ENCODE peak calls at places on chromosomes 5 and 9, in five cellular contexts. F is GM12892, E is NCI-H146, T is pons, K is GM13976. V is an unnamed sample.

GRCh38 chr9:127505396-127506116 is 54.2 kb downstream of the LRSAM1 start:
- DNase-seq in F (peak), E (no peak), T (no peak), K (peak), V (no peak)

GRCh38 chr9:112569186-112569585 is 82.6 kb downstream of the KIAA1958 start:
- DNase-seq in F (no peak), E (no peak), T (no peak), K (no peak), V (no peak)

GRCh38 chr5:82341325-82341724 is 63.2 kb upstream of the RPS23 start:
- DNase-seq in F (no peak), E (no peak), T (no peak), K (no peak), V (no peak)

GRCh38 chr5:141149812-141150211 is at the start of gene PCDHB6:
- DNase-seq in F (no peak), E (no peak), T (no peak), K (no peak), V (no peak)

GRCh38 chr5:35319231-35320002 is 89.1 kb upstream of the PRLR start:
- DNase-seq in F (peak), E (no peak), T (peak), K (peak), V (no peak)

GRCh38 chr5:39420482-39421145 is 4.2 kb downstream of the DAB2 start:
- DNase-seq in F (no peak), E (no peak), T (peak), K (no peak), V (no peak)

GRCh38 chr9:28624771-28625170 is 1051.5 kb upstream of the C9orf72 start:
- DNase-seq in F (no peak), E (no peak), T (no peak), K (no peak), V (no peak)

GRCh38 chr9:36632892-36633291 is 60.2 kb downstream of the MELK start:
- DNase-seq in F (no peak), E (peak), T (peak), K (peak), V (no peak)

GRCh38 chr5:171801-172331 is 19.4 kb upstream of the LRRC14B start:
- DNase-seq in F (peak), E (no peak), T (no peak), K (no peak), V (no peak)

GRCh38 chr9:757246-757881 is 84.1 kb upstream of the DMRT1 start:
- DNase-seq in F (no peak), E (peak), T (peak), K (peak), V (no peak)

GRCh38 chr5:127766556-127767335 is 63.6 kb downstream of the CCDC192 start:
- DNase-seq in F (no peak), E (no peak), T (no peak), K (no peak), V (no peak)

GRCh38 chr9:117682955-117683710 is 21.1 kb upstream of the TLR4 start:
- DNase-seq in F (no peak), E (no peak), T (no peak), K (no peak), V (no peak)

GRCh38 chr5:36875051-36875788 is 1.3 kb upstream of the NIPBL start:
- DNase-seq in F (no peak), E (peak), T (peak), K (peak), V (no peak)

GRCh38 chr9:85726737-85727136 is 15.0 kb downstream of the AGTPBP1 start:
- DNase-seq in F (no peak), E (no peak), T (no peak), K (no peak), V (no peak)

GRCh38 chr9:107705521-107705920 is 216.0 kb upstream of the KLF4 start:
- DNase-seq in F (no peak), E (no peak), T (no peak), K (no peak), V (no peak)

GRCh38 chr9:129406278-129407225 is 214.3 kb downstream of the C9orf50 start:
- DNase-seq in F (no peak), E (no peak), T (no peak), K (no peak), V (no peak)

GRCh38 chr9:127568618-127568970 is 43.5 kb upstream of the STXBP1 start:
- DNase-seq in F (no peak), E (no peak), T (no peak), K (no peak), V (no peak)

GRCh38 chr5:174186096-174186495 is 140.6 kb downstream of the NSG2 start:
- DNase-seq in F (no peak), E (no peak), T (no peak), K (no peak), V (no peak)

GRCh38 chr5:13930721-13931246 is 13.7 kb downstream of the DNAH5 start:
- DNase-seq in F (no peak), E (no peak), T (peak), K (no peak), V (no peak)

V was measured in Panc1.